ENCODE peak calls at places on chromosomes 7 and 10, in six cellular contexts. One of them, this sample, is unnamed.

GRCh38 chr7:149685455-149685854 is 87.9 kb downstream of the ZNF467 start:
- DNase-seq in hippocampal formation: no peak
- DNase-seq in adipocyte: no peak
- DNase-seq in activated CD8-positive, alpha-beta memory T cell treated with anti-CD3 and anti-CD28 coated beads, Interleukin-2, amount 10 ng/mL, durations not matched to agents 7 days and 5 days: no peak
- DNase-seq in H4: no peak
- DNase-seq in D721Med: no peak
- DNase-seq in this sample: no peak

GRCh38 chr7:149195180-149196150 is at the start of gene ZNF282:
- DNase-seq in H4: peak
- DNase-seq in activated CD8-positive, alpha-beta memory T cell treated with anti-CD3 and anti-CD28 coated beads, Interleukin-2, amount 10 ng/mL, durations not matched to agents 7 days and 5 days: peak
- DNase-seq in hippocampal formation: peak
- DNase-seq in D721Med: peak
- DNase-seq in adipocyte: peak
- DNase-seq in this sample: peak

GRCh38 chr10:95458824-95459223 is 102.3 kb downstream of the SORBS1 start:
- DNase-seq in activated CD8-positive, alpha-beta memory T cell treated with anti-CD3 and anti-CD28 coated beads, Interleukin-2, amount 10 ng/mL, durations not matched to agents 7 days and 5 days: no peak
- DNase-seq in H4: no peak
- DNase-seq in hippocampal formation: no peak
- DNase-seq in D721Med: no peak
- DNase-seq in adipocyte: no peak
- DNase-seq in this sample: no peak

GRCh38 chr10:97538401-97538800 is 34.2 kb upstream of the ANKRD2 start:
- DNase-seq in D721Med: no peak
- DNase-seq in H4: no peak
- DNase-seq in activated CD8-positive, alpha-beta memory T cell treated with anti-CD3 and anti-CD28 coated beads, Interleukin-2, amount 10 ng/mL, durations not matched to agents 7 days and 5 days: no peak
- DNase-seq in hippocampal formation: no peak
- DNase-seq in adipocyte: peak
- DNase-seq in this sample: no peak

GRCh38 chr7:39695852-39696586 is 72.6 kb downstream of the RALA start:
- DNase-seq in activated CD8-positive, alpha-beta memory T cell treated with anti-CD3 and anti-CD28 coated beads, Interleukin-2, amount 10 ng/mL, durations not matched to agents 7 days and 5 days: no peak
- DNase-seq in H4: no peak
- DNase-seq in D721Med: no peak
- DNase-seq in adipocyte: no peak
- DNase-seq in hippocampal formation: no peak
- DNase-seq in this sample: no peak

GRCh38 chr7:116588225-116588624 is 63.4 kb downstream of the CAV1 start:
- DNase-seq in H4: peak
- DNase-seq in D721Med: no peak
- DNase-seq in hippocampal formation: no peak
- DNase-seq in activated CD8-positive, alpha-beta memory T cell treated with anti-CD3 and anti-CD28 coated beads, Interleukin-2, amount 10 ng/mL, durations not matched to agents 7 days and 5 days: peak
- DNase-seq in adipocyte: peak
- DNase-seq in this sample: no peak

GRCh38 chr10:51585742-51586141 is 113.7 kb downstream of the CSTF2T start:
- DNase-seq in H4: no peak
- DNase-seq in activated CD8-positive, alpha-beta memory T cell treated with anti-CD3 and anti-CD28 coated beads, Interleukin-2, amount 10 ng/mL, durations not matched to agents 7 days and 5 days: no peak
- DNase-seq in adipocyte: no peak
- DNase-seq in hippocampal formation: no peak
- DNase-seq in D721Med: no peak
- DNase-seq in this sample: no peak

GRCh38 chr7:70952311-70952710 is 179.6 kb upstream of the GALNT17 start:
- DNase-seq in adipocyte: no peak
- DNase-seq in H4: no peak
- DNase-seq in D721Med: no peak
- DNase-seq in hippocampal formation: no peak
- DNase-seq in activated CD8-positive, alpha-beta memory T cell treated with anti-CD3 and anti-CD28 coated beads, Interleukin-2, amount 10 ng/mL, durations not matched to agents 7 days and 5 days: no peak
- DNase-seq in this sample: no peak

GRCh38 chr10:73534857-73535256 is 39.0 kb upstream of the PPP3CB start:
- DNase-seq in activated CD8-positive, alpha-beta memory T cell treated with anti-CD3 and anti-CD28 coated beads, Interleukin-2, amount 10 ng/mL, durations not matched to agents 7 days and 5 days: no peak
- DNase-seq in H4: no peak
- DNase-seq in hippocampal formation: no peak
- DNase-seq in D721Med: no peak
- DNase-seq in adipocyte: no peak
- DNase-seq in this sample: no peak

GRCh38 chr7:110604206-110604605 is 486.7 kb upstream of the LRRN3 start:
- DNase-seq in activated CD8-positive, alpha-beta memory T cell treated with anti-CD3 and anti-CD28 coated beads, Interleukin-2, amount 10 ng/mL, durations not matched to agents 7 days and 5 days: no peak
- DNase-seq in H4: no peak
- DNase-seq in adipocyte: no peak
- DNase-seq in D721Med: no peak
- DNase-seq in hippocampal formation: no peak
- DNase-seq in this sample: no peak

GRCh38 chr7:50362712-50363282 is 58.3 kb downstream of the IKZF1 start:
- DNase-seq in H4: no peak
- DNase-seq in D721Med: no peak
- DNase-seq in activated CD8-positive, alpha-beta memory T cell treated with anti-CD3 and anti-CD28 coated beads, Interleukin-2, amount 10 ng/mL, durations not matched to agents 7 days and 5 days: peak
- DNase-seq in adipocyte: no peak
- DNase-seq in hippocampal formation: no peak
- DNase-seq in this sample: no peak

GRCh38 chr7:29793507-29793906 is 12.8 kb upstream of the WIPF3 start:
- DNase-seq in H4: no peak
- DNase-seq in activated CD8-positive, alpha-beta memory T cell treated with anti-CD3 and anti-CD28 coated beads, Interleukin-2, amount 10 ng/mL, durations not matched to agents 7 days and 5 days: no peak
- DNase-seq in adipocyte: no peak
- DNase-seq in hippocampal formation: no peak
- DNase-seq in D721Med: no peak
- DNase-seq in this sample: no peak

GRCh38 chr10:79153753-79154152 is 85.0 kb downstream of the ZMIZ1 start:
- DNase-seq in adipocyte: no peak
- DNase-seq in D721Med: no peak
- DNase-seq in H4: no peak
- DNase-seq in activated CD8-positive, alpha-beta memory T cell treated with anti-CD3 and anti-CD28 coated beads, Interleukin-2, amount 10 ng/mL, durations not matched to agents 7 days and 5 days: no peak
- DNase-seq in hippocampal formation: no peak
- DNase-seq in this sample: no peak

GRCh38 chr10:6030217-6030616 is 31.9 kb downstream of the IL2RA start:
- DNase-seq in D721Med: no peak
- DNase-seq in adipocyte: no peak
- DNase-seq in hippocampal formation: no peak
- DNase-seq in activated CD8-positive, alpha-beta memory T cell treated with anti-CD3 and anti-CD28 coated beads, Interleukin-2, amount 10 ng/mL, durations not matched to agents 7 days and 5 days: no peak
- DNase-seq in H4: no peak
- DNase-seq in this sample: no peak

GRCh38 chr10:62548686-62549085 is 174.5 kb downstream of the ZNF365 start:
- DNase-seq in adipocyte: no peak
- DNase-seq in activated CD8-positive, alpha-beta memory T cell treated with anti-CD3 and anti-CD28 coated beads, Interleukin-2, amount 10 ng/mL, durations not matched to agents 7 days and 5 days: no peak
- DNase-seq in D721Med: no peak
- DNase-seq in H4: no peak
- DNase-seq in hippocampal formation: no peak
- DNase-seq in this sample: no peak

GRCh38 chr10:110629680-110630191 is 14.4 kb upstream of the RBM20 start:
- DNase-seq in adipocyte: peak
- DNase-seq in D721Med: no peak
- DNase-seq in activated CD8-positive, alpha-beta memory T cell treated with anti-CD3 and anti-CD28 coated beads, Interleukin-2, amount 10 ng/mL, durations not matched to agents 7 days and 5 days: no peak
- DNase-seq in H4: no peak
- DNase-seq in hippocampal formation: no peak
- DNase-seq in this sample: no peak

GRCh38 chr7:117889611-117890010 is 16.4 kb upstream of the CTTNBP2 start:
- DNase-seq in adipocyte: no peak
- DNase-seq in activated CD8-positive, alpha-beta memory T cell treated with anti-CD3 and anti-CD28 coated beads, Interleukin-2, amount 10 ng/mL, durations not matched to agents 7 days and 5 days: no peak
- DNase-seq in hippocampal formation: no peak
- DNase-seq in D721Med: no peak
- DNase-seq in H4: no peak
- DNase-seq in this sample: no peak

GRCh38 chr7:135670179-135670578 is 7.9 kb downstream of the STMP1 start:
- DNase-seq in activated CD8-positive, alpha-beta memory T cell treated with anti-CD3 and anti-CD28 coated beads, Interleukin-2, amount 10 ng/mL, durations not matched to agents 7 days and 5 days: no peak
- DNase-seq in H4: no peak
- DNase-seq in hippocampal formation: no peak
- DNase-seq in adipocyte: peak
- DNase-seq in D721Med: no peak
- DNase-seq in this sample: no peak

GRCh38 chr10:73113543-73113942 is 3.3 kb downstream of the NUDT13 start:
- DNase-seq in hippocampal formation: no peak
- DNase-seq in D721Med: no peak
- DNase-seq in H4: no peak
- DNase-seq in adipocyte: peak
- DNase-seq in activated CD8-positive, alpha-beta memory T cell treated with anti-CD3 and anti-CD28 coated beads, Interleukin-2, amount 10 ng/mL, durations not matched to agents 7 days and 5 days: no peak
- DNase-seq in this sample: no peak